ENCODE peak calls at places on chromosomes 11 and 22, in six cellular contexts. M is H9, W is H1, U is IMR-90, H is mesenchymal stem cell, I is trophoblast cell. Q is an unnamed sample.

GRCh38 chr11:14764899-14765527 is 121.4 kb downstream of the PDE3B start:
- DNase-seq in M (no peak), W (no peak), U (peak; percentile 3), H (peak; percentile 52), I (no peak), Q (no peak)

GRCh38 chr11:81420668-81421550 is 1312.8 kb downstream of the FAM181B start:
- DNase-seq in M (peak; percentile 60), W (peak; percentile 17), U (no peak), H (no peak), I (no peak), Q (peak; percentile 15)

GRCh38 chr11:10581481-10582019 is 13.1 kb upstream of the LYVE1 start:
- DNase-seq in M (no peak), W (no peak), U (peak; percentile 63), H (peak; percentile 62), I (peak; percentile 45), Q (no peak)

GRCh38 chr11:7571640-7572000 is 57.8 kb downstream of the PPFIBP2 start:
- DNase-seq in M (peak; percentile 85), W (peak; percentile 43), U (peak; percentile 69), H (peak; percentile 81), I (peak; percentile 90), Q (peak; percentile 67)

GRCh38 chr22:43263645-43264514 is 76.9 kb upstream of the TTLL12 start:
- DNase-seq in M (no peak), W (no peak), U (peak; percentile 88), H (peak; percentile 96), I (peak; percentile 45), Q (no peak)

GRCh38 chr11:99019676-99020075 is 1.1 kb upstream of the CNTN5 start:
- DNase-seq in M (no peak), W (no peak), U (no peak), H (no peak), I (no peak), Q (no peak)

GRCh38 chr11:107545101-107545514 is 20.4 kb downstream of the ALKBH8 start:
- DNase-seq in M (no peak), W (no peak), U (peak; percentile 63), H (peak; percentile 28), I (no peak), Q (no peak)

GRCh38 chr11:125418396-125418795 is 77.7 kb downstream of the FEZ1 start:
- DNase-seq in M (no peak), W (no peak), U (no peak), H (no peak), I (no peak), Q (no peak)

GRCh38 chr11:111359223-111360149 is 19.6 kb downstream of the POU2AF1 start:
- DNase-seq in M (no peak), W (no peak), U (no peak), H (no peak), I (no peak), Q (no peak)

GRCh38 chr22:36505998-36506635 is 723 bp downstream of the FOXRED2 start:
- DNase-seq in M (peak; percentile 33), W (no peak), U (no peak), H (no peak), I (no peak), Q (no peak)

GRCh38 chr22:39176067-39176621 is 23.7 kb upstream of the CBX7 start:
- DNase-seq in M (peak; percentile 88), W (no peak), U (peak; percentile 58), H (peak; percentile 80), I (peak; percentile 77), Q (peak; percentile 69)

GRCh38 chr22:47659467-47660302 is 897.2 kb downstream of the TBC1D22A start:
- DNase-seq in M (peak; percentile 14), W (no peak), U (no peak), H (no peak), I (no peak), Q (no peak)

GRCh38 chr11:106159846-106160245 is 82.4 kb downstream of the AASDHPPT start:
- DNase-seq in M (no peak), W (no peak), U (no peak), H (no peak), I (no peak), Q (no peak)

GRCh38 chr22:27238935-27239510 is 562.5 kb downstream of the MN1 start:
- DNase-seq in M (no peak), W (no peak), U (peak; percentile 97), H (peak; percentile 94), I (peak; percentile 70), Q (no peak)

GRCh38 chr22:49953680-49954344 is 6.8 kb upstream of the PIM3 start:
- DNase-seq in M (no peak), W (no peak), U (no peak), H (no peak), I (no peak), Q (no peak)

GRCh38 chr22:39514373-39514973 is 5.9 kb upstream of the ATF4 start:
- DNase-seq in M (peak; percentile 50), W (no peak), U (peak; percentile 34), H (no peak), I (peak; percentile 90), Q (no peak)

GRCh38 chr11:126311464-126312291 is 7.8 kb downstream of the DCPS start:
- DNase-seq in M (no peak), W (no peak), U (no peak), H (no peak), I (no peak), Q (no peak)

GRCh38 chr22:20014526-20015186 is 2.0 kb downstream of the ARVCF start:
- DNase-seq in M (no peak), W (no peak), U (no peak), H (no peak), I (no peak), Q (no peak)

GRCh38 chr22:48637231-48637630 is 1190.4 kb downstream of the BRD1 start:
- DNase-seq in M (no peak), W (no peak), U (no peak), H (no peak), I (no peak), Q (no peak)

GRCh38 chr11:125082611-125083311 is 19.7 kb downstream of the SLC37A2 start:
- DNase-seq in M (no peak), W (no peak), U (peak; percentile 88), H (peak; percentile 95), I (no peak), Q (no peak)

GRCh38 chr11:68009391-68010000 is 631 bp upstream of the ALDH3B1 start:
- DNase-seq in M (no peak), W (no peak), U (peak; percentile 53), H (peak; percentile 39), I (peak; percentile 74), Q (no peak)

GRCh38 chr22:43437871-43438475 is 26.2 kb downstream of the MPPED1 start:
- DNase-seq in M (peak; percentile 3), W (no peak), U (no peak), H (no peak), I (no peak), Q (no peak)

GRCh38 chr11:111851636-111852035 is 19.7 kb downstream of the ALG9 start:
- DNase-seq in M (no peak), W (no peak), U (peak; percentile 35), H (peak; percentile 35), I (peak; percentile 7), Q (no peak)

GRCh38 chr11:33044281-33044680 is 4.9 kb downstream of the TCP11L1 start:
- DNase-seq in M (no peak), W (no peak), U (peak; percentile 34), H (no peak), I (peak; percentile 96), Q (no peak)

GRCh38 chr22:31738566-31738965 is 11.4 kb downstream of the PRR14L start:
- DNase-seq in M (no peak), W (no peak), U (no peak), H (no peak), I (peak; percentile 65), Q (no peak)

GRCh38 chr22:39706406-39707150 is 136.0 kb downstream of the CACNA1I start:
- DNase-seq in M (no peak), W (no peak), U (no peak), H (no peak), I (no peak), Q (no peak)

GRCh38 chr11:68370211-68371111 is 58.1 kb downstream of the LRP5 start:
- DNase-seq in M (no peak), W (no peak), U (no peak), H (peak; percentile 60), I (peak; percentile 74), Q (no peak)

GRCh38 chr22:27682438-27682837 is 119.1 kb downstream of the MN1 start:
- DNase-seq in M (peak; percentile 62), W (no peak), U (no peak), H (no peak), I (no peak), Q (no peak)

GRCh38 chr11:134660416-134660815 is 248.4 kb upstream of the B3GAT1 start:
- DNase-seq in M (no peak), W (no peak), U (no peak), H (no peak), I (no peak), Q (no peak)

GRCh38 chr11:75849917-75850316 is 34.9 kb downstream of the UVRAG start:
- DNase-seq in M (no peak), W (no peak), U (no peak), H (no peak), I (no peak), Q (no peak)

GRCh38 chr11:2088284-2088683 is 50.9 kb downstream of the IGF2 start:
- DNase-seq in M (peak; percentile 28), W (no peak), U (no peak), H (no peak), I (no peak), Q (no peak)

GRCh38 chr22:37865510-37865909 is 16.3 kb downstream of the EIF3L start:
- DNase-seq in M (no peak), W (no peak), U (no peak), H (no peak), I (no peak), Q (no peak)
- H3K14ac ChIP-seq in M (no peak overlapping the region), W (no peak overlapping the region), U (no peak overlapping the region), H (no peak overlapping the region), I (no peak overlapping the region), Q (no peak overlapping the region)

DNA sequence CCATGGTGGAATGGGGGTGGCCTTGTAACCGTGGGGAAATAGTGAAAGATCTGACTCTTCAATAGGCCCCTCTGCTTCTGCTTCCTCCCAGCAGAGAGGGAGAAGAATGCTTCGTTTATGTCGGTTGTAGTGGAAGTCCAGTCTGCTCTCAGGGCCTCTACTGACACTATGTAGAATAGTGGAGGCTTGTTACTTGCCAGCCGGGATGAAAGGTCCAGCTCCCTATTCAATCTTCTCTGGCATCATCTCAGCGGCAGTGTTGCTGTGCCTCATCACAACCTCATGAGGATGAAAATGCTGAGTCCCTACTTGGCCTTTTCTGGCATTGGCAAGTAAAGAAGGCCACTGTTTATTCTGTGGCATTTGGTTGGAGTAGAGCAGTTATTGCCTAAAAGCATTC is 820.9 kb upstream of the TENM4 start:
- DNase-seq in M (no peak), W (no peak), U (no peak), H (no peak), I (no peak), Q (no peak)
- H3K14ac ChIP-seq in M (no peak overlapping the region), W (no peak overlapping the region), U (no peak overlapping the region), H (no peak overlapping the region), I (no peak overlapping the region), Q (no peak overlapping the region)

DNA sequence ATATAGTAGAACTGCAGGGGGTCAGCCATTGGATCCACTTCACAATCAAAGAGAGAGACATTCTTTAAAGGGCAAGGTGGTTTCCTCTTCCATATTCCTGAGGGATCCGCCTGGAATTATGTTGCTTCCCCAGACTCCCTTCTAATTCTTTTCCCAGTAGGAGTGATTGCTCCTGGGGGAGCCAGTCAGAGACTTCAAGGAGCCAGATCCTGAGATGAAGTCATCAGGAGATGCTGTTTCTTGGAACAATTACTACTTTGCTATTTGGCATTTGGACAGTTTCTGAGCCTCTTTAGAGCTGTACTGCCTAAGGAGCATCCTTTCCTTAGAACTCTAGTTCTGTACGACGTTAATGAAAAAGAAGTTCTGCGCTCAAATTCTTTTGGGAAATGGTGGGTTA is 1.9 kb upstream of the OR9Q2 start:
- DNase-seq in M (no peak), W (no peak), U (no peak), H (no peak), I (no peak), Q (no peak)
- H3K14ac ChIP-seq in M (no peak overlapping the region), W (no peak overlapping the region), U (no peak overlapping the region), H (no peak overlapping the region), I (no peak overlapping the region), Q (no peak overlapping the region)

GRCh38 chr11:70333206-70333605 is 62.7 kb downstream of the PPFIA1 start:
- DNase-seq in M (no peak), W (no peak), U (peak; percentile 97), H (peak; percentile 4), I (no peak), Q (no peak)
- H3K14ac ChIP-seq in M (no peak overlapping the region), W (no peak overlapping the region), U (no peak overlapping the region), H (no peak overlapping the region), I (no peak overlapping the region), Q (no peak overlapping the region)

Q was measured in neuronal stem cell.